ENCODE peak calls at places on chromosome 18, in five cellular contexts. Q is fibroblast of mammary gland, U is GM19239, G is stromal cell of bone marrow, M is NCI-H1105 treated with DMSO at 0.1 percent for 48 hours. C is an unnamed sample.

GRCh38 chr18:70271742-70272141 is 17.1 kb upstream of the SOCS6 start:
- DNase-seq in M (no peak), U (no peak), G (no peak), Q (no peak), C (no peak)

GRCh38 chr18:73739098-73739497 is 408.5 kb downstream of the FBXO15 start:
- DNase-seq in Q (no peak), U (no peak), G (no peak), M (no peak), C (no peak)

GRCh38 chr18:13520741-13521140 is 205.6 kb downstream of the FAM210A start:
- DNase-seq in G (no peak), M (no peak), U (no peak), Q (no peak), C (no peak)

GRCh38 chr18:31325051-31325450 is 7.1 kb downstream of the DSG1 start:
- DNase-seq in G (peak; percentile 92), Q (peak; percentile 83), M (no peak), U (no peak), C (no peak)

GRCh38 chr18:68796936-68797690 is 767 bp upstream of the CCDC102B start:
- DNase-seq in U (no peak), G (peak; percentile 85), Q (peak; percentile 86), M (no peak), C (peak; percentile 96)

GRCh38 chr18:40056085-40056484 is 1898.9 kb upstream of the PIK3C3 start:
- DNase-seq in G (no peak), Q (peak; percentile 1), U (no peak), M (no peak), C (no peak)

GRCh38 chr18:13236411-13236810 is 17.9 kb downstream of the LDLRAD4 start:
- DNase-seq in Q (no peak), G (no peak), U (no peak), M (no peak), C (no peak)

GRCh38 chr18:74328196-74328595 is 12.6 kb downstream of the C18orf63 start:
- DNase-seq in Q (peak; percentile 92), U (no peak), G (no peak), M (no peak), C (peak; percentile 28)

GRCh38 chr18:67733094-67733493 is 216.6 kb upstream of the DSEL start:
- DNase-seq in M (no peak), U (no peak), Q (peak; percentile 97), G (peak; percentile 75), C (peak; percentile 49)

GRCh38 chr18:33761363-33761762 is 183.3 kb downstream of the ASXL3 start:
- DNase-seq in U (no peak), G (peak; percentile 9), Q (peak; percentile 59), M (peak; percentile 82), C (no peak)

GRCh38 chr18:31490387-31490786 is 7.6 kb upstream of the DSG2 start:
- DNase-seq in G (no peak), M (no peak), Q (no peak), U (no peak), C (no peak)